ENCODE peak calls at places on chromosomes 13 and 19, in ten cellular contexts. K, Z, P, O, T, Y, J, R, A and G are unnamed samples.

GRCh38 chr19:39916236-39916635 is 18.2 kb downstream of the FCGBP start:
- DNase-seq in T (no peak), P (no peak), Y (no peak), O (no peak), Z (no peak), J (no peak), R (no peak), A (no peak), K (no peak), G (no peak)

GRCh38 chr13:27868639-27869435 is 51.0 kb upstream of the PDX1 start:
- DNase-seq in A (no peak), P (peak), Y (peak), O (no peak), J (peak), Z (peak), K (no peak), R (no peak), T (peak), G (peak)

GRCh38 chr19:39200818-39201145 is 3.3 kb downstream of the SYCN start:
- DNase-seq in P (no peak), Z (peak), O (no peak), J (no peak), Y (no peak), R (no peak), K (no peak), T (no peak), A (no peak), G (no peak)

GRCh38 chr13:24251525-24251924 is 57.9 kb upstream of the C1QTNF9 start:
- DNase-seq in T (no peak), P (no peak), Z (no peak), A (no peak), K (no peak), R (no peak), J (no peak), O (no peak), Y (peak), G (no peak)

GRCh38 chr13:51608857-51609406 is 24.7 kb downstream of the WDFY2 start:
- DNase-seq in Y (no peak), K (no peak), Z (no peak), R (no peak), A (no peak), P (no peak), T (no peak), J (no peak), O (no peak), G (no peak)

GRCh38 chr19:41537789-41538188 is 38.2 kb upstream of the CEACAM21 start:
- DNase-seq in Z (no peak), K (no peak), T (peak), O (no peak), J (peak), A (no peak), Y (peak), P (peak), R (no peak), G (peak)

GRCh38 chr13:40217675-40218074 is 448.8 kb downstream of the FOXO1 start:
- DNase-seq in R (no peak), Y (no peak), K (no peak), Z (no peak), O (no peak), J (no peak), A (no peak), T (no peak), P (no peak), G (no peak)

GRCh38 chr19:49020342-49020741 is 3.5 kb upstream of the LHB start:
- DNase-seq in J (no peak), R (no peak), A (no peak), O (no peak), T (no peak), Y (no peak), P (no peak), Z (peak), K (no peak), G (no peak)

GRCh38 chr13:99971576-99972189 is at the start of gene ZIC5:
- DNase-seq in P (no peak), Z (no peak), K (no peak), J (no peak), T (no peak), R (no peak), O (no peak), A (no peak), Y (no peak), G (no peak)

GRCh38 chr19:50478901-50479715 is 2.5 kb upstream of the GARIN5A start:
- DNase-seq in O (no peak), P (peak), J (peak), K (no peak), Z (no peak), R (no peak), Y (peak), A (no peak), T (peak), G (peak)

DNA sequence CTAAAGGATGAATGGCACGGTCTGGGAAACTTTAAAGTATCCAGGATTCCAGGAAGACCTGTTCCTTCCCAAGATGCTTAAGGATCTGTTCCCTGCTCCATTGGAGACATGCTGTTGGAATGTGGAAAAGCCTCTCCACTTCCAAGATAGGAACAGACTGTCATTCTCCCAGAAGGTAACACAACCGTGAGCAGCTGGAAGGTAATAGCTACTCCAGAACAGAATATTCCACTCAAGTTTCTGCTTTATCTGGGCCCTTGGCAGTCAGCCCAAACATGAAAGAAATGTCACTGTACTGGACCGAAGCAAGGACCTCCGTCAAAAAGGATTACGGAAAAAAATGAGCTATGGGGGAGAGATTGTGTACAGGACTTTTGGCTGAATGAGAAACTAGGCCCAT is 420.9 kb upstream of the NBEA start:
- DNase-seq in R (no peak), T (no peak), P (no peak), A (no peak), K (no peak), Y (no peak), J (no peak), Z (no peak), O (no peak), G (no peak)
- H3K4me3 ChIP-seq in R (no peak), T (no peak), P (no peak), A (no peak), K (no peak), Y (no peak), J (no peak), Z (no peak), O (no peak), G (no peak)

GRCh38 chr19:18278521-18279265 is 2.7 kb downstream of the JUND start:
- DNase-seq in O (no peak), K (no peak), P (no peak), T (no peak), A (no peak), Y (peak), J (peak), R (no peak), Z (peak), G (peak)

GRCh38 chr19:18271433-18271841 is 2.8 kb downstream of the IQCN start:
- DNase-seq in A (no peak), O (no peak), T (no peak), J (no peak), R (no peak), Y (no peak), K (no peak), Z (no peak), P (no peak), G (no peak)

GRCh38 chr19:18274303-18274775 is at the start of gene IQCN:
- DNase-seq in T (no peak), R (no peak), Z (peak), A (no peak), J (peak), O (no peak), P (no peak), Y (no peak), K (no peak), G (peak)

GRCh38 chr19:18273566-18274302 is 518 bp downstream of the IQCN start:
- DNase-seq in T (no peak), A (no peak), P (no peak), K (no peak), Y (no peak), Z (no peak), J (no peak), R (no peak), O (no peak), G (no peak)

DNA sequence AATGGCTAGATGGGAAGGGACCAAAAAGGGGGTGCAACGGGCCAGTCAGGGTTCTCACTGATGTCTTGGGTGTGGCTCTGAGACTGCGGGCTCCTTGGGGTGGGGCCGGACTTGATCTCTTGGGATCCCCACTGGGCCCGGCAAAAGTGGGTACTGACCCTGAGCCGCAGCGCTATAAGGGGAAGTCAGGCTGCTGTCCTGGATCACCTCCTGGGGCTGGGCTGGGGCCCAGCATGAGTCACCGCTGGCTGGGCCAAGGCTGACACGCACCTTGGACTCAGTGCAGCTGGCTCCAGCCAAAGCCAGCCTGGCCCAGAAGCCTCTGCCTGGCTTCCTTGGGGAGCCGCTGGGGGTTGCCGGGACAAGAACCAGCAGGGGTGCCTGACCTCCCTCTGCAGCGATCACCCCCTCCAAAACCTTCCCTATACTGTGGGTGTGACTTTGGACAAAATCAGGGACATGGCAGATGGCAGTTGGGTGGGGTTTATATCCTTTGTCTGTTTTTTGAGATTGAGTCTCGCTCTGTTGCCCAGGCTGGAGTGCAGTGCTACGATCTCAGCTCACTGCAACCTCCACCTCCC is 614 bp upstream of the IQCN start:
- DNase-seq in T (peak), O (no peak), R (no peak), Y (no peak), Z (peak), P (peak), K (peak), A (peak), J (peak), G (peak)
- TF ChIP-seq CTCF in T (peak), O (peak), R (no peak), Y (no peak), Z (no peak), P (peak), K (no peak), A (no peak), J (no peak), G (no peak)

GRCh38 chr13:110978390-110978789 is 63.5 kb upstream of the ANKRD10 start:
- DNase-seq in K (no peak), Y (no peak), A (no peak), T (peak), J (peak), Z (no peak), O (no peak), P (no peak), R (no peak), G (peak)
- H3K4me3 ChIP-seq in K (no peak), Y (no peak), A (no peak), T (no peak), J (no peak), Z (no peak), O (no peak), P (no peak), R (no peak), G (no peak)

GRCh38 chr13:47794963-47795362 is 206.1 kb downstream of the SUCLA2 start:
- DNase-seq in R (no peak), A (no peak), T (peak), K (no peak), Y (peak), O (no peak), Z (no peak), J (peak), P (peak), G (peak)
- TF ChIP-seq CTCF in R (peak), A (no peak), T (peak), K (peak), Y (peak), O (peak), Z (peak), J (peak), P (peak), G (peak)

GRCh38 chr19:55069137-55069858 is 6.3 kb upstream of the RDH13 start:
- DNase-seq in O (no peak), R (no peak), A (no peak), T (no peak), Y (peak), J (peak), Z (peak), K (no peak), P (no peak), G (peak)
- H3K4me3 ChIP-seq in O (no peak), R (no peak), A (no peak), T (peak), Y (no peak), J (no peak), Z (no peak), K (no peak), P (peak), G (no peak)

GRCh38 chr19:15702590-15702930 is 25.3 kb upstream of the OR10H2 start:
- DNase-seq in Z (peak), J (peak), K (no peak), P (peak), T (no peak), O (no peak), Y (peak), R (no peak), A (peak), G (peak)
- TF ChIP-seq CTCF in Z (no peak), J (no peak), K (no peak), P (no peak), T (no peak), O (no peak), Y (no peak), R (no peak), A (no peak), G (no peak)

GRCh38 chr19:533485-534058 is 2.0 kb downstream of the CDC34 start:
- DNase-seq in O (no peak), Z (no peak), P (no peak), R (no peak), T (no peak), Y (no peak), J (no peak), A (no peak), K (no peak), G (no peak)

GRCh38 chr19:532578-533484 is 1.3 kb downstream of the CDC34 start:
- DNase-seq in P (peak), R (peak), O (no peak), K (peak), J (peak), T (peak), Y (peak), A (peak), Z (peak), G (peak)

GRCh38 chr19:535017-535835 is 3.7 kb downstream of the CDC34 start:
- DNase-seq in R (no peak), Y (no peak), Z (peak), P (no peak), K (no peak), A (no peak), O (no peak), T (no peak), J (no peak), G (no peak)

GRCh38 chr19:531753-532571 is at the start of gene CDC34:
- DNase-seq in Z (no peak), R (no peak), O (no peak), Y (no peak), A (no peak), K (no peak), J (no peak), T (no peak), P (no peak), G (no peak)

GRCh38 chr19:534088-534487 is 2.5 kb downstream of the CDC34 start:
- DNase-seq in P (no peak), O (no peak), T (no peak), J (no peak), R (no peak), A (no peak), K (no peak), Y (no peak), Z (no peak), G (no peak)
- H3K4me3 ChIP-seq in P (peak), O (peak), T (no peak), J (peak), R (peak), A (peak), K (peak), Y (no peak), Z (no peak), G (peak)

DNA sequence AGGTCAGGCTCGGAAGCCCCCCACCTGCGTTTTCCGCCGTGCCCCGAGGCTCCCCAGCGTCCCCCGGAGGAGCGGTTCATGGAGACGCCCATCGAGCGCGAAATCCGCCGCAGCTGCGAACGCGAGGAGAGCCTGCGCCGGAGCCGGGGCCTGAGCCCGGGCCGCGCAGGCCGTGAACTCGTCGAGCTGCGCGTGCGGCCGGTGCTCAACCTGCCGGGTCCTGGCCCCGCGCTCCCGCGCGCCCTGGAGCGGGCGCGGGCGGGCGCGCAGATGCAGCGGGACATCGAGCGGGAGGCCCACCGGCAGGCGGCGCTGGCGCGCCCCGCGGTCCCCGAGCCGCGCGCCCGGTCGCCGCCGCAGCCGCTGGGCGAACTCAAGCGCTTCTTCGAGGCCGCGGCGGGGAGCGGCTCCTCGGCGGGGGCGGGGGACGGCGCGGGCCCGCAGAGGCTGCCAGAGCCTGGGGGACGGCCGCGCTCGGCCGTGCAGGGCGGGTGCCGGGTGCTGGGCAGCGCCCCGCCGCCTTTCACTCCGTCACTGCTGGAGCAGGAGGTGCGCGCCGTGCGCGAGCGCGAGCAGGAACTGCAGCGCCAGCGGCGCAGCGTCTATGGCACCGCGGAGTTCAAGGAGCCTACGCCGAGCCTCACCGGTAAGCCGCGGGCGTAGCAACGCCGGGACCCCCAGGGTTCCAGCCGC is 792 bp downstream of the MISP3 start:
- DNase-seq in K (peak), O (no peak), Z (peak), T (peak), J (peak), R (peak), Y (peak), P (peak), A (no peak), G (peak)
- TF ChIP-seq CTCF in K (peak), O (no peak), Z (peak), T (peak), J (peak), R (peak), Y (peak), P (peak), A (peak), G (peak)

GRCh38 chr19:45340899-45341453 is 426 bp downstream of the KLC3 start:
- DNase-seq in R (no peak), P (peak), J (no peak), Z (peak), Y (no peak), K (no peak), O (no peak), A (no peak), T (peak), G (no peak)
- H3K4me3 ChIP-seq in R (no peak), P (no peak), J (no peak), Z (peak), Y (no peak), K (no peak), O (peak), A (no peak), T (no peak), G (no peak)

GRCh38 chr19:37594064-37594981 is at the start of the genes ZNF540 and ZNF571:
- DNase-seq in O (peak), J (peak), P (peak), A (peak), K (peak), Y (peak), R (peak), Z (peak), T (peak), G (peak)

GRCh38 chr19:37594982-37595382 is 306 bp downstream of the ZNF540 start:
- DNase-seq in A (peak), K (peak), O (peak), Z (peak), J (peak), T (peak), Y (peak), P (peak), R (peak), G (no peak)
- TF ChIP-seq CTCF in A (no peak), K (no peak), O (no peak), Z (no peak), J (no peak), T (no peak), Y (no peak), P (no peak), R (no peak), G (no peak)